ENCODE peak calls at places on chromosome 20, in seven cellular contexts. G is K562, B is HepG2, M is GM23338, X is HCT116, T is H1, A is GM12878. I is an unnamed sample.

GRCh38 chr20:1741309-1742048 is 83.9 kb upstream of the SIRPG start:
- DNase-seq in G (no peak), B (no peak), M (no peak), X (no peak), T (no peak), A (no peak), I (no peak)

GRCh38 chr20:11271319-11271718 is 597.5 kb upstream of the JAG1 start:
- DNase-seq in G (no peak), B (peak; percentile 30), M (peak; percentile 84), X (no peak), T (peak; percentile 66), A (no peak), I (no peak)

GRCh38 chr20:15759546-15760216 is 813.6 kb downstream of the KIF16B start:
- DNase-seq in G (no peak), B (no peak), M (no peak), X (no peak), T (no peak), A (no peak), I (no peak)

GRCh38 chr20:23094213-23094896 is 8.2 kb upstream of the CD93 start:
- DNase-seq in G (no peak), B (no peak), M (no peak), X (no peak), T (no peak), A (no peak), I (no peak)

GRCh38 chr20:58169441-58169840 is 59.0 kb downstream of the ANKRD60 start:
- DNase-seq in G (no peak), B (no peak), M (no peak), X (no peak), T (no peak), A (no peak), I (no peak)

GRCh38 chr20:14724036-14724435 is 386.6 kb upstream of the FLRT3 start:
- DNase-seq in G (no peak), B (no peak), M (no peak), X (no peak), T (no peak), A (no peak), I (no peak)

GRCh38 chr20:36647194-36648121 is 1.5 kb upstream of the SLA2 start:
- DNase-seq in G (no peak), B (peak; percentile 96), M (no peak), X (no peak), T (no peak), A (no peak), I (no peak)

GRCh38 chr20:56826306-56826970 is 197.3 kb downstream of the TFAP2C start:
- DNase-seq in G (no peak), B (no peak), M (no peak), X (no peak), T (no peak), A (no peak), I (no peak)

GRCh38 chr20:32040142-32040953 is 11.7 kb upstream of the HCK start:
- DNase-seq in G (no peak), B (no peak), M (no peak), X (no peak), T (no peak), A (no peak), I (no peak)

GRCh38 chr20:57838670-57839142 is 128.9 kb upstream of the PMEPA1 start:
- DNase-seq in G (no peak), B (no peak), M (no peak), X (no peak), T (peak; percentile 38), A (no peak), I (no peak)

GRCh38 chr20:52748235-52748950 is 223.8 kb upstream of the TSHZ2 start:
- DNase-seq in G (no peak), B (no peak), M (no peak), X (no peak), T (no peak), A (no peak), I (no peak)

GRCh38 chr20:951384-952169 is 35.4 kb upstream of the ANGPT4 start:
- DNase-seq in G (peak; percentile 10), B (no peak), M (no peak), X (no peak), T (no peak), A (no peak), I (no peak)

GRCh38 chr20:51497542-51498467 is 44.7 kb downstream of the NFATC2 start:
- DNase-seq in G (no peak), B (no peak), M (no peak), X (no peak), T (no peak), A (peak; percentile 26), I (peak; percentile 44)

GRCh38 chr20:52923123-52923543 is 49.0 kb upstream of the TSHZ2 start:
- DNase-seq in G (no peak), B (no peak), M (peak; percentile 11), X (no peak), T (no peak), A (no peak), I (no peak)

GRCh38 chr20:62664316-62664971 is 22.1 kb downstream of the SLCO4A1 start:
- DNase-seq in G (no peak), B (no peak), M (no peak), X (no peak), T (no peak), A (no peak), I (no peak)

GRCh38 chr20:36070451-36070850 is 84.1 kb upstream of the EPB41L1 start:
- DNase-seq in G (no peak), B (peak; percentile 78), M (peak; percentile 52), X (no peak), T (peak; percentile 49), A (no peak), I (no peak)

GRCh38 chr20:23147964-23148720 is 62.0 kb upstream of the CD93 start:
- DNase-seq in G (peak; percentile 92), B (peak; percentile 90), M (no peak), X (peak; percentile 80), T (no peak), A (peak; percentile 74), I (no peak)

GRCh38 chr20:24917056-24917455 is 32.0 kb upstream of the CST7 start:
- DNase-seq in G (no peak), B (no peak), M (no peak), X (no peak), T (peak; percentile 29), A (no peak), I (no peak)

GRCh38 chr20:24918579-24919566 is 30.2 kb upstream of the CST7 start:
- DNase-seq in G (no peak), B (no peak), M (no peak), X (no peak), T (no peak), A (no peak), I (no peak)

GRCh38 chr20:24916412-24916811 is 32.7 kb upstream of the CST7 start:
- DNase-seq in G (no peak), B (no peak), M (no peak), X (no peak), T (no peak), A (no peak), I (no peak)

GRCh38 chr20:24915892-24916291 is 33.2 kb upstream of the CST7 start:
- DNase-seq in G (no peak), B (no peak), M (no peak), X (no peak), T (peak; percentile 30), A (no peak), I (no peak)

DNA sequence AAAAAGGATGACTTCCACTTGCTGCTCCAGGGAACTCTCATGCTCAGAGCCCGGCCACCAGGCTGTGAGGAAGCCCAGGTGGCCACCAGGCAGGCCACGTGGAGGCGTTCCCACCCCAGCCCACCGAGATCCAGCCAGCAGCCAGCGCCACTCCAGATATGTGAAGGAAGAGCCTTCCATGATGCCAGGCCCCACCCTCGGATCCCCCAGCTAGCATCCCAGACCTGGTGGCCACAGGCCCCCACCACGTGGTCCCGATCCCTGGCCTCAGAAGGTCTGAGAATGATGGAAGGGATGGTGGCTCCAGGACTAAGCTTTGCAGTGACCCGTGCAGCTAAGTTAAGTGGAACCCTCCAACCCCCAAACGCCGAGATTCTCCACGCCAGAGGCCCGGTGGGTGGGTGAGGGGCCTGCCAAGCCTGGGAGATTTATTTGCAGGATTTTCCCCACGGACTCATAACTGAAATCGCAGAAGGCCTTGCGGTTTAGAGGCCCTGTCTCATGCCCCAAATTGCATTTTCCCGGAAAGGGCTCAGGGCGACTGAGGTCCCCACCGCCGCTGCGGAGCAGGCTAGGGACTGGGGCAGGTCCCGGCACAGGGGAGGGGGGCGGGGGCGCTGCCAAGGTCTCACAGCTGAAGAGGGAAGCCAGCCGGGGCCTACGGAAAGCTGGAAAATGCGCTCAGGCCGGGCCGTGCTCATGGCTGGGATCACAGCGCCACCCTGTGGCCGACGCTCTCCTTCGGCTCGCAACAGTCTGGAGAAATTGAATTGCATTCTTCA is 31.1 kb upstream of the CST7 start:
- DNase-seq in G (peak; percentile 62), B (peak; percentile 53), M (peak; percentile 92), X (peak; percentile 23), T (peak; percentile 88), A (peak; percentile 16), I (peak; percentile 12)
- TF ChIP-seq POLR2AphosphoS5 in G (no peak), B (no peak), M (no peak), X (no peak), T (no peak), A (no peak), I (no peak)

DNA sequence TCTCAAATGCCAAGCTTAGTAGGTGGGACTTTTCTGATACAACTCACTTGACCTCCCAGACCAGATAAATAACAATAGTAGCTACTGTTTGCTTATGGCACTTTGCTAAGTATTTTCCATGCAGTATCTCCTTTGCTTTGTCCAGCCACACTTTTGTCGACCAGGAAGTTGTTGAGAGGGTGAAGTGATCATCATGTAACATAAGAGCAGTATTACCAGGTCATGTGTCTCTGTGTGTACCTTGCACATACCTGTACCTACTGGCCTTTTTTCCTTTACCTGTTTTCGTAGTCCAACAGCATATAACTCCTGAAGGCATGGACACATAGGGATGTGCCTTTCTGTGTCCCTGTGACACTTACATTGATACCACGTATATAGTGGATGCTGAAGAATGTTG is 16.9 kb downstream of the EDN3 start:
- DNase-seq in G (no peak), B (no peak), M (no peak), X (no peak), T (no peak), A (no peak), I (no peak)
- TF ChIP-seq EZH2 in G (no peak), B (no peak), M (no peak), X (no peak), T (no peak), A (no peak), I (no peak)

GRCh38 chr20:49856904-49857303 is 44.3 kb downstream of the SLC9A8 start:
- DNase-seq in G (no peak), B (no peak), M (no peak), X (no peak), T (no peak), A (no peak), I (no peak)

GRCh38 chr20:49859011-49859410 is 46.4 kb downstream of the SLC9A8 start:
- DNase-seq in G (no peak), B (no peak), M (no peak), X (no peak), T (no peak), A (no peak), I (no peak)

GRCh38 chr20:49858076-49858565 is 45.5 kb downstream of the SLC9A8 start:
- DNase-seq in G (no peak), B (no peak), M (no peak), X (no peak), T (no peak), A (no peak), I (no peak)

GRCh38 chr20:49862607-49863200 is 50.1 kb downstream of the SLC9A8 start:
- DNase-seq in G (no peak), B (no peak), M (no peak), X (no peak), T (no peak), A (no peak), I (no peak)

GRCh38 chr20:49859807-49860206 is 47.2 kb downstream of the SLC9A8 start:
- DNase-seq in G (no peak), B (no peak), M (no peak), X (no peak), T (no peak), A (no peak), I (no peak)
- H3K36me3 ChIP-seq in G (peaks cover 38% of the 10 kb centered on the region), B (peaks cover 24% of the 10 kb centered on the region), M (no peaks in the 10 kb centered on the region), X (no peaks in the 10 kb centered on the region), T (no peaks in the 10 kb centered on the region), A (peaks cover 15% of the 10 kb centered on the region), I (no peaks in the 10 kb centered on the region)

GRCh38 chr20:60408435-60408834 is 450.2 kb downstream of the CDH26 start:
- DNase-seq in G (no peak), B (no peak), M (no peak), X (no peak), T (no peak), A (no peak), I (no peak)
- TF ChIP-seq POLR2AphosphoS5 in G (no peak), B (no peak), M (no peak), X (no peak), T (no peak), A (no peak), I (no peak)

I was measured in SK-N-MC.